ENCODE peak calls at places on chromosomes 1 and 21, in four cellular contexts. N is CD4-positive, alpha-beta T cell; S is fibroblast of lung; J is astrocyte of the spinal cord. K is an unnamed sample.

GRCh38 chr1:245121523-245121922 is 33.3 kb upstream of the KIF26B start:
- DNase-seq in J (no peak), S (no peak), N (no peak), K (no peak)

GRCh38 chr1:40143891-40144575 is 17.2 kb upstream of the RLF start:
- DNase-seq in J (peak), N (peak), S (peak), K (peak)

GRCh38 chr1:118902299-118903270 is 85.6 kb downstream of the TBX15 start:
- DNase-seq in J (peak), N (no peak), S (no peak), K (no peak)

GRCh38 chr1:213724640-213725536 is 262.9 kb upstream of the PROX1 start:
- DNase-seq in J (peak), N (no peak), S (peak), K (peak)

GRCh38 chr1:9797049-9797448 is 26.7 kb downstream of the CLSTN1 start:
- DNase-seq in J (no peak), N (no peak), S (no peak), K (no peak)

GRCh38 chr1:161999318-162000052 is 24.2 kb downstream of the OLFML2B start:
- DNase-seq in N (no peak), J (no peak), S (no peak), K (no peak)

GRCh38 chr1:165697491-165697880 is 876 bp downstream of the ALDH9A1 start:
- DNase-seq in J (no peak), S (no peak), N (no peak), K (no peak)

GRCh38 chr1:1421147-1421906 is at the start of gene ANKRD65:
- DNase-seq in S (no peak), N (no peak), J (no peak), K (no peak)

GRCh38 chr1:94640125-94640524 is 98.6 kb upstream of the F3 start:
- DNase-seq in N (no peak), J (no peak), S (no peak), K (no peak)

GRCh38 chr1:3676581-3677410 is 24.5 kb downstream of the TP73 start:
- DNase-seq in N (no peak), J (no peak), S (no peak), K (no peak)

GRCh38 chr1:171446396-171446795 is 38.9 kb upstream of the PRRC2C start:
- DNase-seq in S (no peak), N (no peak), J (no peak), K (no peak)

GRCh38 chr21:32817206-32817605 is 45.7 kb upstream of the PAXBP1 start:
- DNase-seq in N (no peak), S (no peak), J (no peak), K (no peak)

GRCh38 chr1:180909005-180909414 is 3.7 kb upstream of the KIAA1614 start:
- DNase-seq in S (no peak), J (no peak), N (no peak), K (no peak)

GRCh38 chr1:106523448-106523847 is 533.0 kb upstream of the PRMT6 start:
- DNase-seq in N (no peak), J (no peak), S (no peak), K (no peak)

GRCh38 chr1:30700528-30701265 is 22.7 kb downstream of the MATN1 start:
- DNase-seq in J (peak), N (no peak), S (peak), K (no peak)

GRCh38 chr1:204288061-204288588 is 71.6 kb downstream of the PLEKHA6 start:
- DNase-seq in S (no peak), N (no peak), J (no peak), K (peak)

GRCh38 chr1:170481000-170481399 is 51.0 kb upstream of the GORAB start:
- DNase-seq in J (no peak), N (no peak), S (no peak), K (no peak)

GRCh38 chr1:8706995-8707396 is 110.4 kb downstream of the RERE start:
- DNase-seq in N (no peak), S (peak), J (no peak), K (no peak)

GRCh38 chr1:6982443-6982842 is 197.2 kb downstream of the CAMTA1 start:
- DNase-seq in S (no peak), J (no peak), N (no peak), K (no peak)

GRCh38 chr21:45507888-45508508 is 34.2 kb downstream of the SLC19A1 start:
- DNase-seq in J (no peak), S (no peak), N (no peak), K (no peak)

GRCh38 chr1:233421293-233421692 is 93.8 kb downstream of the MAP3K21 start:
- DNase-seq in S (no peak), J (no peak), N (no peak), K (no peak)

GRCh38 chr1:230778916-230779590 is 31.9 kb downstream of the CAPN9 start:
- DNase-seq in J (no peak), S (no peak), N (no peak), K (no peak)

GRCh38 chr21:26449161-26449560 is 123.9 kb downstream of the CYYR1 start:
- DNase-seq in J (peak), S (peak), N (no peak), K (no peak)

DNA sequence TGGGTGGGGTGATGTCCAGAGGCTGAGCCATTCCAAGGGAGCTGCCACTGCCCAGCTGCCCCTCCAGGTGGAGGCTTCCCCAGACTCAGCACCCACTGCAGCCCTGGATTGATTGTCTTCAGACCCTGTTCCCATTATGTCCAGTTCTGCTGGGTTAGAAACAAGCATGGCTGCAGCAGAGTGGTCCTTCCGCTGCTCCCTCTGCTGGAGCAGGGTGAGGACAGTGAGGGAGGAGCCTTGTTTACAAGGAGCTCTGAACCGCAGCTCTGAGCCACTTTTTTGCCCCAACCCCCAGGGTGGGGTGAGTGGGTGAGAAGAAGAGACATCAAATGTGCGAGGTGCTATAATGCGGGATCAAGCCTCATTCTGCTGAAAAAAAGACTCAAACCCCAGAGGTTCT is 2.3 kb downstream of the TNNT2 start:
- DNase-seq in J (no peak), S (no peak), N (no peak), K (no peak)
- TF ChIP-seq CTCF in J (peak), S (no peak), N (no peak), K (peak)

DNA sequence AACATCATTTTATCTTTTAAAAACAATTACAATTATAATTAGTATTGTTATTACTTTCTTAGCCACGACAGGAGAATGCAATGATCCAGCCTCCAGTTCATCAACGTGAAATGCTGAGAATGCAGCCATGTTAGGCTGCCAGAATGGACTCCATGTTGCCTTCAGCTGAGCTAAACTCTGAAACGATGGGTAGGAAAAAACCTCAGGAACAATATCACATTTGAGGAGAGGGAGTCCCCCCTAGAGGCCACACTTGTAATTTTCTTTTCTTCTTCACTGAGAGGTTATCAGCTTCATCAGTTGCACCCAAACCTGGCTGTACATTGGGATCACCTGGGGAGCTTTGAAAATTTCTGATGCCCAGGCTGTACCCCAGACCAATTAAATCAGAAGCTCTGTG is 34.6 kb upstream of the DNAH14 start:
- DNase-seq in N (no peak), S (peak), J (peak), K (no peak)
- TF ChIP-seq CTCF in N (no peak), S (peak), J (peak), K (peak)

GRCh38 chr1:114671011-114671938 is 1.4 kb upstream of the DENND2C start:
- DNase-seq in S (peak), N (no peak), J (peak), K (no peak)
- TF ChIP-seq CTCF in S (peak), N (peak), J (peak), K (peak)

GRCh38 chr1:234488954-234489691 is 10.1 kb upstream of the TARBP1 start:
- DNase-seq in J (no peak), S (no peak), N (no peak), K (no peak)
- TF ChIP-seq CTCF in J (no peak), S (no peak), N (no peak), K (peak)

GRCh38 chr1:188782220-188782841 is 1695.3 kb downstream of the BRINP3 start:
- DNase-seq in N (no peak), J (peak), S (peak), K (peak)
- TF ChIP-seq CTCF in N (no peak), J (peak), S (peak), K (peak)

DNA sequence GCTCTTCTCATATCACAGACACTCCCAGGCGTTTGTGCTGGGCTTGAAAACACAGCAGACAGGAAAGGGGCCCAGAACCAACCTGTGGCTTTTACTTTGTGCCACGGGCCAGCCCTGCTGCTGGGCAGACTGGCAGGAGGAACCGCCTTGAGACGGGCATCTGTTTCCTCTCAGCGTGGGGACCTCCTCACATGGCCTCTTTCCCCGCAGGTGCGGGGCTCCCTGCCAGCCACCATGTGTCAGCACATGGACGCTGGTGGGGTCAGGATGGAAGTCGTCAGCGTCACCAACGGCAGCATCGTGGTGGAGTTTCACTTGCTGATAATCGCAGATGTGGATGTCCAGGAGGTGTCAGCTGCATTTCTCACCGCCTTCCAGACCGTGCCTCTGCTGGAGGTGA is 47.8 kb downstream of the UMODL1 start:
- DNase-seq in S (no peak), J (no peak), N (no peak), K (no peak)
- TF ChIP-seq CTCF in S (no peak), J (no peak), N (no peak), K (no peak)

GRCh38 chr1:169133228-169133576 is 26.7 kb downstream of the ATP1B1 start:
- DNase-seq in S (no peak), J (no peak), N (no peak), K (no peak)

GRCh38 chr1:169137357-169137756 is 30.9 kb downstream of the ATP1B1 start:
- DNase-seq in N (no peak), J (no peak), S (no peak), K (no peak)

GRCh38 chr1:169132512-169133227 is 26.2 kb downstream of the ATP1B1 start:
- DNase-seq in S (no peak), J (no peak), N (no peak), K (no peak)

GRCh38 chr1:169130683-169131082 is 24.2 kb downstream of the ATP1B1 start:
- DNase-seq in S (no peak), J (no peak), N (no peak), K (no peak)

GRCh38 chr1:169133801-169134558 is 27.5 kb downstream of the ATP1B1 start:
- DNase-seq in N (no peak), J (peak), S (peak), K (no peak)
- TF ChIP-seq CTCF in N (no peak), J (peak), S (peak), K (peak)

K was measured in LNCaP clone FGC.